ENCODE peak calls at places on chromosomes 12 and 14, in nine cellular contexts. K, Q, X, G, F, I, W, A and Z are unnamed samples.

GRCh38 chr14:90544566-90544965 is 147.7 kb downstream of the CALM1 start:
- DNase-seq in K (no peak), Q (no peak), X (no peak), G (no peak), F (no peak), I (no peak), W (no peak), A (no peak), Z (no peak)

GRCh38 chr12:129009833-129010232 is 156.6 kb downstream of the GLT1D1 start:
- DNase-seq in K (no peak), Q (no peak), X (no peak), G (no peak), F (no peak), I (no peak), W (no peak), A (no peak), Z (no peak)

GRCh38 chr12:75389061-75389460 is 1.8 kb upstream of the GLIPR1L2 start:
- DNase-seq in K (peak), Q (no peak), X (no peak), G (no peak), F (peak), I (peak), W (no peak), A (no peak), Z (no peak)

GRCh38 chr12:18264581-18265075 is 3.3 kb downstream of the PIK3C2G start:
- DNase-seq in K (no peak), Q (no peak), X (no peak), G (no peak), F (no peak), I (no peak), W (no peak), A (no peak), Z (no peak)

GRCh38 chr12:50772470-50772869 is 8.6 kb downstream of the ATF1 start:
- DNase-seq in K (no peak), Q (no peak), X (no peak), G (no peak), F (no peak), I (no peak), W (no peak), A (no peak), Z (no peak)

GRCh38 chr12:34336619-34337465 is 314.5 kb downstream of the ALG10 start:
- DNase-seq in K (no peak), Q (no peak), X (no peak), G (no peak), F (no peak), I (no peak), W (no peak), A (no peak), Z (no peak)

GRCh38 chr14:76015191-76015590 is 29.6 kb downstream of the IFT43 start:
- DNase-seq in K (no peak), Q (no peak), X (no peak), G (no peak), F (no peak), I (no peak), W (no peak), A (no peak), Z (no peak)

GRCh38 chr14:65813760-65814387 is 401.3 kb downstream of the FUT8 start:
- DNase-seq in K (no peak), Q (no peak), X (no peak), G (peak), F (no peak), I (no peak), W (no peak), A (no peak), Z (no peak)

GRCh38 chr12:1920436-1920835 is 2.0 kb upstream of the CACNA2D4 start:
- DNase-seq in K (no peak), Q (no peak), X (no peak), G (no peak), F (no peak), I (no peak), W (no peak), A (no peak), Z (no peak)

GRCh38 chr12:116959845-116960514 is 49.2 kb downstream of the FBXW8 start:
- DNase-seq in K (no peak), Q (no peak), X (no peak), G (no peak), F (no peak), I (no peak), W (no peak), A (no peak), Z (no peak)

GRCh38 chr14:45135659-45136314 is at the start of gene FANCM:
- DNase-seq in K (peak), Q (peak), X (peak), G (peak), F (peak), I (peak), W (peak), A (peak), Z (peak)

GRCh38 chr14:45135181-45135580 is 549 bp upstream of the FANCM start:
- DNase-seq in K (no peak), Q (no peak), X (no peak), G (no peak), F (no peak), I (no peak), W (peak), A (no peak), Z (peak)

GRCh38 chr14:45128963-45129629 is 5.2 kb downstream of the FKBP3 start:
- DNase-seq in K (no peak), Q (no peak), X (no peak), G (no peak), F (no peak), I (no peak), W (no peak), A (no peak), Z (no peak)

GRCh38 chr14:45133683-45134050 is 614 bp downstream of the FKBP3 start:
- DNase-seq in K (no peak), Q (no peak), X (no peak), G (no peak), F (no peak), I (no peak), W (no peak), A (no peak), Z (no peak)

GRCh38 chr14:45134051-45134958 is at the start of gene FKBP3:
- DNase-seq in K (peak), Q (peak), X (peak), G (peak), F (peak), I (peak), W (peak), A (peak), Z (peak)
- TF ChIP-seq CTCF in K (no peak), Q (no peak), X (peak), G (no peak), F (peak), I (peak), W (peak), A (no peak), Z (no peak)

DNA sequence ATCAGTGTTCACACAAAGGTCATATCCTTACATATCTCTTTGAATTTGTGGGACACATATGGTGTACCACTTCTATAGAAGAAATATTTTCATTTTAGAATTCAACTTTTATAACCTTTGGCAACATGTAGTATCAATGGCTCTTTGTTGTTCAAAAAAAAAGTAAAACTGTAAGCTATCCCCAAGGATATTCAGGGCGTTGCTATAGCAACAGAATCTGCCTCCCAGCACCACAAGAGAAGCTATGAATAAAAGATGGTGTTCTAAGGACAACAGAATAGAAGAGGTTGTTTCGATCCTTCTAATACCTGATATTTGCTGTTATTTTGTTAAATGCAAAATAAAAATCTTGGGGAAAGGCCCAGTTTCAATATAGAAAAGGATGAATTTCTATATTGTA is 139.3 kb downstream of the BRMS1L start:
- DNase-seq in K (no peak), Q (no peak), X (no peak), G (no peak), F (no peak), I (no peak), W (no peak), A (no peak), Z (no peak)
- TF ChIP-seq CTCF in K (no peak), Q (no peak), X (no peak), G (no peak), F (no peak), I (no peak), W (no peak), A (no peak), Z (no peak)

DNA sequence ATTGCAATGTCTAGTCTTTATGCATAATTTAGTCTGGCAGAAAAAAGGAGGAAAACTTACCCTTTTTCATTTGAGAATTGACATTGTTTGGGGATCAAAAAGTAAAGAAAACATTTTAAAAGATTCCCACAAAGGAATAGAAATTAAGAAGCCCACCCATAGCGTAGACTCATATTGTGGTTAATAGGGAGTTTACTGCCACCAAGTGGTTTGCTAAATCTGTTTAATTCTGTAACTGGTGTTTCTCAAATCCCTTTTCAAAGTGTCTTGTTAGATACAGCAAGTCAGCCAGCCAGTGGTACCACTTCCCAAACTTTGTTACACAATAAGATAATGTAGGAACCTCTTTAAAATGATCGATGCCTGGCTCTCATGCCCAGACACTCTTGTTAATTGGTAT is 180.3 kb downstream of the IPO8 start:
- DNase-seq in K (peak), Q (no peak), X (no peak), G (no peak), F (no peak), I (no peak), W (peak), A (no peak), Z (no peak)
- TF ChIP-seq CTCF in K (no peak), Q (no peak), X (no peak), G (no peak), F (peak), I (peak), W (peak), A (no peak), Z (peak)

DNA sequence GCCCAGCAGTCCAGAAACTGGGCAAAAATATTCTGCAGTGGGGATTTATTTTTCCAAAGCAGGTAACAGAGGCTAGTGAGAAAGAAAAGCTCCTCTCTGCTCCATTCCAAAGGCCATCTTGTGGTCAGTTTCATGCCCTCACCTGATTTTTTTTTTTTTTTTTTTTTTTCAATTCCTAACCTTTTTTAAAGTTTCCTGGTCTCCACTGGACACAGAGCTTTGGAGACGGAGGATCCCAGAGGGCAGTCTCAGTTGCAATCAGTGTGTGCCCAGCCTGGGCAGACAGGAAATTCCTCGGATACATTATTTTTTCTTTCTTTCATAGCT is 178.7 kb upstream of the BCL2L14 start:
- DNase-seq in K (no peak), Q (no peak), X (no peak), G (no peak), F (no peak), I (no peak), W (peak), A (no peak), Z (no peak)
- TF ChIP-seq CTCF in K (no peak), Q (peak), X (peak), G (no peak), F (peak), I (peak), W (peak), A (peak), Z (peak)

GRCh38 chr12:115396567-115396966 is 712.6 kb upstream of the TBX3 start:
- DNase-seq in K (no peak), Q (no peak), X (no peak), G (no peak), F (no peak), I (no peak), W (no peak), A (no peak), Z (no peak)

GRCh38 chr12:115402443-115403170 is 718.6 kb upstream of the TBX3 start:
- DNase-seq in K (no peak), Q (no peak), X (no peak), G (no peak), F (no peak), I (no peak), W (no peak), A (no peak), Z (no peak)

GRCh38 chr12:115394498-115395220 is 710.7 kb upstream of the TBX3 start:
- DNase-seq in K (no peak), Q (no peak), X (no peak), G (no peak), F (no peak), I (no peak), W (no peak), A (no peak), Z (no peak)

GRCh38 chr12:115400011-115400410 is 716.0 kb upstream of the TBX3 start:
- DNase-seq in K (no peak), Q (no peak), X (no peak), G (no peak), F (no peak), I (no peak), W (no peak), A (no peak), Z (no peak)

DNA sequence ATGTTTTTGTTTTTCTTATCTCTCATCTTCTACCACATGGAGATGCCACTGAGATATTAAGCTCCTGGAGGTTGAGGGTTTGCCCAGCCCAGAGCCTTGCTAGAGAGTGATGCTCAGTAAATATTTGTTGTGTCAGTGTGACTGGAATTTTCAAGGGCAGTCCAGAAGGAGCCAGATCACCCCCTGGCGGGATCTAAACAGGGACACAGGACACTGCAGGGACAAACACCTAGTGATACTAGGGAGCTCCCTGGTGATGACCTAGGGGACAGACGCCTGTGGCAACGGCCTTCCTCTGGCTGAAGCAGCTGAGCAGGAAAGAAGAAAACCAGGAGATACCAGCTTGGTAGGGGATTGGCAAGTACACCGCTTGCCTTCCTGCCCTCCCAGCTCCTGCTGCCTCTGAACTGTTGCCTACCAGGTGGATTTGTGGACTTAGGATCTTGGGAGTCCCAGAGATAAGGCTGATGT is 714.4 kb upstream of the TBX3 start:
- DNase-seq in K (no peak), Q (no peak), X (no peak), G (no peak), F (no peak), I (no peak), W (peak), A (no peak), Z (no peak)
- TF ChIP-seq CTCF in K (no peak), Q (no peak), X (no peak), G (no peak), F (peak), I (no peak), W (no peak), A (no peak), Z (no peak)

DNA sequence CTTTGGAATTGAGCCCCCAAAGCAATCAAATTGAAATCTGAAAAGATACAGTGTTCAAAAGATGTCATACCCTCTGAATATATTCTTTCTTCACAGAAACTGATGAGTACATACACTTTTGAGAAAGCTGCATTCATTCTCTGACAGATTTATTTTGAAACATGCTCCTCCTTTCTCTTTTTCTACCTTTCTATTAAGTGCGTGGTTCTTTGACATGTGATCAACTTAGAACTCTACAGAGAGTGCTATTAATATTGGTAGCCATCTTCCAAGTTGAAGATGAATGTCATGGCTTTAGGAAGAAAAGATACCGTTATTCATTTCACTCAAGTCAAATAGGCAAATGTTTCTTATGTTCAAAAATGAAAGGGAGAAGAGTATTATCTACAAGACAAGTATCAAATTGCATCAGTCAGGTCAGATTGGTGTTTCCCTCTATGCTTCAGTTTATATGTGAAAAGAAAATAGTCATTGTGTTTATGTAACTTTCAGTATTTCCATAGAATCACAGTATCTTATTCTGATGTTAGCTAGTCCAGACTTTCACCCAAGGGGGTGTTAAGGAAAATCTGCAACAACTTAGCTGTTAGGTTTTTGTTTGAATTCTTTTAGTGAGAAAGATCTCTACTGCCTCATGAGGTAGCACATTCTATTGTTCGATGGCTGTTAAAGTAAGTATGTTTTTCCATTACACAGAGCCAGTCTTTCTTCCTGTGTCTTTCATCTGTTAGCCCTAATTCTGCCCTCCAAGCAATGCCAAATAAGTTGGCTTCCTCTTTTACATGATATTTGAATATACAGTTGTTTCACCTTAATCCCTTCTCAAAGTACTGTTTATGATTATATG is 55.4 kb upstream of the GARIN2 start:
- DNase-seq in K (no peak), Q (no peak), X (no peak), G (no peak), F (no peak), I (no peak), W (no peak), A (no peak), Z (no peak)
- TF ChIP-seq CTCF in K (no peak), Q (no peak), X (peak), G (no peak), F (no peak), I (no peak), W (no peak), A (no peak), Z (no peak)

GRCh38 chr14:104509673-104510072 is 69.9 kb upstream of the C14orf180 start:
- DNase-seq in K (no peak), Q (no peak), X (no peak), G (no peak), F (no peak), I (no peak), W (no peak), A (no peak), Z (no peak)
- TF ChIP-seq CTCF in K (no peak), Q (no peak), X (no peak), G (no peak), F (no peak), I (peak), W (no peak), A (no peak), Z (no peak)

DNA sequence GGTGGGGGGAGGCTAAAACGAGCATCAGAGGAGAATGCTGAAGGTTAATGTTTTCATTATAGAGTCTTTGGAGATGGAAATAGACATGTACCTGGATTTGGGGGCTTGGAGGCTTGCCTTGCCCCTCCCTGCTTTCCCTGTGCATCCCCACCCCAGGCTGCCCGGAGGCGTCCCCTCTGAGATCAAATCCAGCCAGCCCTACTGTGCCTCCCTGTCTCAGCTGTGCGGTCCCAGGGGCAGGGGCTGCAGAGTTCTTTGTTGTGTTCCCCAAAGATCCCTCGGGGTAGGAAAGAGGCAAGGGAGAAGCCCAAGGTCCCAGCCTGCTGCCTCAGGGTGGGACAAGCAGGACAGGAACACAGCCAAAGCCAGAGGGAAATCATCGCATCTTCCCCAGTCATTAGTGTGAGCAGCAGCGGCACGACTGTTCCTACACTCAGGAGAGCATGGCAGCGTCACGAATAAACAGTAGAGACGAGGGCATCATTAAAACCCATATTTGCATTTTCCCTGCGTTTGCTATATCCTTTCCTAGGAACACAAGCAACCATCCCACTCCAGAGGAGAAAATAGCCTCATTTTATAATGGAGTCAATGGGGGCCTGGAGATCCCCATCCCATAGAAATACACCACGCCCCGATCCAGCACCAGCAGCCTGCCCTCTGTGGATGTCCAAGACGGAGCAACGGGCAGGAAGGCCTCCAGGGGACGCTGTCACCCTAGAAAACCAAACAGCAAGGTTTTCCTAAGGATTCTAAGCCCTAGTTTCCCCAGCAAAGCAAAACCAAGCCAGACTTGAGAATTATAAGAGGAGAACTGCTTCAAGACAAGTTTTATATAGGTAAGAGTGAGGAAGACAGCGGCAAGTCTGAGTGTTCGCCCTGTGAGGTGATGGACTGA is 32.4 kb downstream of the ANO2 start:
- DNase-seq in K (no peak), Q (peak), X (no peak), G (peak), F (no peak), I (no peak), W (peak), A (peak), Z (peak)
- TF ChIP-seq CTCF in K (peak), Q (peak), X (peak), G (peak), F (peak), I (peak), W (peak), A (peak), Z (peak)

GRCh38 chr14:39426605-39427004 is 5.6 kb downstream of the FBXO33 start:
- DNase-seq in K (peak), Q (no peak), X (peak), G (no peak), F (peak), I (no peak), W (no peak), A (no peak), Z (no peak)
- TF ChIP-seq CTCF in K (peak), Q (no peak), X (peak), G (no peak), F (peak), I (peak), W (peak), A (no peak), Z (no peak)

GRCh38 chr14:102795060-102795925 is 18.0 kb downstream of the TRAF3 start:
- DNase-seq in K (no peak), Q (peak), X (peak), G (no peak), F (no peak), I (peak), W (no peak), A (no peak), Z (no peak)
- TF ChIP-seq CTCF in K (no peak), Q (no peak), X (peak), G (no peak), F (peak), I (peak), W (peak), A (no peak), Z (no peak)